ENCODE peak calls at places on chromosome 5, in five cellular contexts. V is HCT116, C is GM23338, I is PC-3, B is MM.1S. J is an unnamed sample.

GRCh38 chr5:169581580-169582227 is 1.9 kb upstream of the SPDL1 start:
- DNase-seq in I (peak; percentile 81), V (peak; percentile 44), C (peak; percentile 84), B (peak; percentile 70), J (peak; percentile 88)

GRCh38 chr5:32574540-32575175 is 10.7 kb upstream of the SUB1 start:
- DNase-seq in V (no peak), B (no peak), I (no peak), C (no peak), J (no peak)

GRCh38 chr5:27308151-27308550 is 269.8 kb upstream of the CDH9 start:
- DNase-seq in B (no peak), I (peak; percentile 94), V (no peak), C (no peak), J (peak; percentile 53)

GRCh38 chr5:43244823-43245565 is 53.0 kb downstream of the NIM1K start:
- DNase-seq in B (no peak), C (no peak), V (no peak), I (no peak), J (no peak)

GRCh38 chr5:110268985-110269384 is 457.5 kb downstream of the TMEM232 start:
- DNase-seq in B (peak; percentile 20), V (no peak), I (no peak), C (no peak), J (no peak)

GRCh38 chr5:110346893-110347358 is 379.5 kb downstream of the TMEM232 start:
- DNase-seq in B (no peak), C (no peak), I (no peak), V (no peak), J (no peak)

GRCh38 chr5:91332267-91333044 is 50.7 kb downstream of the ARRDC3 start:
- DNase-seq in C (no peak), V (peak; percentile 57), I (peak; percentile 79), B (peak; percentile 82), J (peak; percentile 22)

GRCh38 chr5:150065346-150065745 is 21.0 kb downstream of the CSF1R start:
- DNase-seq in V (no peak), C (peak; percentile 16), B (no peak), I (no peak), J (peak; percentile 69)

GRCh38 chr5:157732784-157733262 is 1.6 kb downstream of the THG1L start:
- DNase-seq in I (no peak), V (no peak), B (no peak), C (no peak), J (no peak)

GRCh38 chr5:131104169-131104775 is 60.8 kb downstream of the HINT1 start:
- DNase-seq in I (peak; percentile 9), B (peak; percentile 32), V (no peak), C (no peak), J (no peak)

GRCh38 chr5:134555889-134556311 is 30.4 kb downstream of the JADE2 start:
- DNase-seq in C (peak; percentile 75), B (no peak), V (peak; percentile 33), I (peak; percentile 85), J (peak; percentile 82)

GRCh38 chr5:152142845-152143469 is 218.3 kb upstream of the GLRA1 start:
- DNase-seq in B (peak; percentile 41), C (peak; percentile 82), V (peak; percentile 33), I (peak; percentile 74), J (peak; percentile 60)

GRCh38 chr5:152113401-152113800 is 188.8 kb upstream of the GLRA1 start:
- DNase-seq in V (peak; percentile 21), I (no peak), B (no peak), C (no peak), J (no peak)

GRCh38 chr5:139660105-139660915 is 12.2 kb downstream of the CXXC5 start:
- DNase-seq in I (peak; percentile 82), C (no peak), B (no peak), V (no peak), J (peak; percentile 75)

GRCh38 chr5:158701406-158702177 is 398.1 kb downstream of the EBF1 start:
- DNase-seq in B (no peak), C (no peak), I (peak; percentile 66), V (no peak), J (peak; percentile 93)

GRCh38 chr5:160262151-160262550 is 32.8 kb downstream of the FABP6 start:
- DNase-seq in B (no peak), V (no peak), C (peak; percentile 52), I (no peak), J (no peak)

GRCh38 chr5:82414043-82414393 is 135.9 kb upstream of the RPS23 start:
- DNase-seq in C (no peak), V (no peak), I (no peak), B (no peak), J (no peak)

GRCh38 chr5:14178671-14179211 is 35.6 kb downstream of the TRIO start:
- DNase-seq in C (peak; percentile 43), I (peak; percentile 87), B (no peak), V (no peak), J (peak; percentile 90)

GRCh38 chr5:68762201-68762600 is 331.6 kb upstream of the SLC30A5 start:
- DNase-seq in V (no peak), B (no peak), C (no peak), I (peak; percentile 3), J (no peak)

GRCh38 chr5:124477577-124477976 is 268.9 kb downstream of the ZNF608 start:
- DNase-seq in I (no peak), C (no peak), V (no peak), B (no peak), J (no peak)

GRCh38 chr5:179258922-179259730 is 86.1 kb downstream of the ADAMTS2 start:
- DNase-seq in V (no peak), I (no peak), C (no peak), B (no peak), J (peak; percentile 71)

GRCh38 chr5:141665995-141666940 is 15.1 kb upstream of the FCHSD1 start:
- DNase-seq in C (no peak), B (no peak), V (no peak), I (no peak), J (no peak)

GRCh38 chr5:15835514-15835913 is 335.5 kb downstream of the FBXL7 start:
- DNase-seq in C (no peak), V (no peak), I (no peak), B (no peak), J (peak; percentile 46)

GRCh38 chr5:33312631-33313030 is 128.1 kb upstream of the TARS1 start:
- DNase-seq in B (no peak), V (no peak), C (no peak), I (no peak), J (peak; percentile 12)

GRCh38 chr5:138654281-138654867 is 79.2 kb upstream of the HSPA9 start:
- DNase-seq in C (no peak), B (peak; percentile 88), I (peak; percentile 48), V (no peak), J (peak; percentile 42)

DNA sequence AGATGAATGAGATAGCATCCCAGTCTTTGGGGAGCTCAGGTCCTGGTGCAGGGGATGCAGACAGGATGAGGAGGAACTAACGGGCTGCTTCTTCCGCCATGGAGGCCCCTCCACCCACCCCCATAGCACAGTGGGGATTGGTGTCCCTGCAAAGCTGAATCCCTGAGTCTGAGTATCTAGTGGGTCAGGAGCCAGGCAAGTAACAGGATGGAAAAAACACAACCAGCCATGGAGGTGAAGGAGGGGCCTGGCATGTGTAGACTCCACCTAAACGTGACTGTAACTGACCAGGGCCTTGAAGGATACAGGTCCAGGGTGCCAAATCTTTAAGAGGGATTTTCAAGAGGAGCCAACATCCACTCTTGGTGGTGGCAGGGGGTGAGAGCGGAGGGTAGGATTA is 327.8 kb upstream of the MSX2 start:
- DNase-seq in I (no peak), B (no peak), C (no peak), V (no peak), J (no peak)
- H3K9me2 ChIP-seq in I (no peaks in the 10 kb centered on the region), B (no peaks in the 10 kb centered on the region), C (peaks cover 4% of the 10 kb centered on the region), V (no peaks in the 10 kb centered on the region), J (no peaks in the 10 kb centered on the region)

GRCh38 chr5:173913686-173914321 is 25.7 kb downstream of the CPEB4 start:
- DNase-seq in I (no peak), V (no peak), C (no peak), B (peak; percentile 13), J (no peak)
- H3K27ac ChIP-seq in I (no peak overlapping the region), V (no peak overlapping the region), C (no peak overlapping the region), B (peak overlapping the region; percentile 62), J (no peak overlapping the region)

DNA sequence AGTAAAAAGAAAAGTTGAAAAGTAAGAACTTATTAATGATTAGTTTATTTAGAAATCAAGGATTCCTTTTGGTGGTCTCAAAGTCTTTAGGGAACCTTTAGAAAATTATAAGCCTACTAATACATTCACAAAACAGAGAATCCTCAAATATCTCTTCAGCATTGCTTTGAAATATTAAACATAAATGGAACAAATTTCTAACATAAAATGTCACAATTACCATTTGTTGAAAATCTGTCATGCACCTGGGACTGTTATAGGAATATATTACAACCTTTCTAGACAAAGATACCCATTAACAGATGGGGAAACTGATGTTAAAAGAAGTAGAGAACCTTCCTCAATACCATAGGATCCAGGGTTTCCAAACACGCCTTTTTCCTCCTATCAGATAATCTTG is 83.2 kb downstream of the LHFPL2 start:
- DNase-seq in V (no peak), C (no peak), I (no peak), B (no peak), J (no peak)
- H3K9me2 ChIP-seq in V (no peaks in the 10 kb centered on the region), C (no peaks in the 10 kb centered on the region), I (no peaks in the 10 kb centered on the region), B (no peaks in the 10 kb centered on the region), J (no peaks in the 10 kb centered on the region)

DNA sequence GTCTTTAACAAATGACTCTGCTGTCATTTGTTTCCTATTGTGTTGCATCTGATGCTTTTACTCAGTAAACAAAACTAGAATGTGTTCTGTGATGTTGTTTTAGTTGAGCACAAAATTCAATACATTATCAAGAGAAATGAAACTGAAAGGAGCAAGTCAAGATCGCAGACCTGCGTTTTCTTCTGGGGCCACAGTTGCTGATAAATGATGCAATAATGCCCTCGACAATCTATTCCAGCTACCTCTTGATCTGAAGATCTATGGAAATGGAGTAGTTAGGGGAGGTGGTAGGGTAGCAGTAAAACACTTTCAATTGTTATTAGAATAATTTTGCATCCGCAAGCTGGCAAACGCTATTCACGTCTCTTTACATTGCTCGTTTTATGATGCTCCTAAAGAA is 1.7 kb downstream of the ZNF366 start:
- DNase-seq in I (no peak), C (no peak), V (no peak), B (no peak), J (no peak)
- H3K27ac ChIP-seq in I (no peak overlapping the region), C (no peak overlapping the region), V (no peak overlapping the region), B (no peak overlapping the region), J (no peak overlapping the region)

GRCh38 chr5:115191439-115192031 is 21.8 kb upstream of the TRIM36 start:
- DNase-seq in C (no peak), V (no peak), I (no peak), B (no peak), J (no peak)
- H3K9me2 ChIP-seq in C (no peaks in the 10 kb centered on the region), V (no peaks in the 10 kb centered on the region), I (no peaks in the 10 kb centered on the region), B (no peaks in the 10 kb centered on the region), J (no peaks in the 10 kb centered on the region)

GRCh38 chr5:123297198-123297831 is 125.9 kb downstream of the CEP120 start:
- DNase-seq in C (no peak), V (no peak), B (no peak), I (no peak), J (no peak)
- H3K27ac ChIP-seq in C (no peak overlapping the region), V (no peak overlapping the region), B (no peak overlapping the region), I (no peak overlapping the region), J (no peak overlapping the region)

J was measured in GM23248.